ENCODE peak calls at places on chromosomes 2 and 18, in four cellular contexts. L is stimulated activated CD4-positive, alpha-beta T cell treated with anti-CD3 and anti-CD28 coated beads, Interleukin-2, amount 100 ng/mL, for 4 hours; P is IMR-90; D is T-helper 1 cell. F is an unnamed sample.

GRCh38 chr2:29766191-29766590 is 155.2 kb downstream of the ALK start:
- DNase-seq in L (no peak), P (peak; percentile 55), D (no peak), F (no peak)

GRCh38 chr2:100670232-100670631 is 107.4 kb downstream of the PDCL3 start:
- DNase-seq in D (no peak), L (no peak), P (no peak), F (no peak)

GRCh38 chr2:10972683-10973433 is 61.1 kb downstream of the KCNF1 start:
- DNase-seq in P (no peak), D (no peak), L (no peak), F (no peak)

GRCh38 chr2:148596033-148596432 is 48.5 kb upstream of the EPC2 start:
- DNase-seq in L (no peak), D (no peak), P (no peak), F (no peak)

GRCh38 chr18:62524443-62525200 is 1.8 kb downstream of the ZCCHC2 start:
- DNase-seq in D (peak; percentile 60), P (peak; percentile 45), L (peak; percentile 37), F (peak; percentile 22)

GRCh38 chr2:191150451-191151314 is at the start of gene STAT4:
- DNase-seq in D (peak; percentile 79), L (peak; percentile 77), P (peak; percentile 47), F (no peak)

GRCh38 chr2:11746807-11747459 is 501 bp downstream of the LPIN1 start:
- DNase-seq in D (no peak), L (no peak), P (peak; percentile 16), F (no peak)

GRCh38 chr18:75110846-75111415 is 98.0 kb downstream of the PTGR3 start:
- DNase-seq in L (no peak), P (no peak), D (no peak), F (no peak)

GRCh38 chr2:48605482-48606175 is 12.0 kb upstream of the GTF2A1L start:
- DNase-seq in P (no peak), L (no peak), D (no peak), F (peak; percentile 78)

GRCh38 chr2:177352441-177353070 is 40.0 kb upstream of the AGPS start:
- DNase-seq in D (no peak), L (no peak), P (no peak), F (no peak)

GRCh38 chr2:217934321-217935131 is 68.3 kb downstream of the TNS1 start:
- DNase-seq in L (no peak), P (peak; percentile 96), D (no peak), F (no peak)

F was measured in K562.